ENCODE peak calls at places on chromosome 20, in four cellular contexts. T is stimulated activated CD4-positive, alpha-beta T cell treated with anti-CD3 and anti-CD28 coated beads, Interleukin-15, amount 100 ng/mL, for 48 hours; H is EL; P is left lobe of liver. S is an unnamed sample.
A peak's percentile ranks its signal among the peaks of the same experiment; 100 is the strongest.

GRCh38 chr20:54167909-54168872 is 5.6 kb downstream of the CYP24A1 start:
- DNase-seq in T (no peak), H (no peak), P (no peak), S (no peak)

GRCh38 chr20:63537525-63538203 is 488 bp upstream of the PTK6 start:
- DNase-seq in T (peak; percentile 93), H (peak; percentile 96), P (peak; percentile 97), S (peak; percentile 93)

GRCh38 chr20:9609892-9610502 is 95.6 kb downstream of the LAMP5 start:
- DNase-seq in T (peak; percentile 11), H (peak; percentile 69), P (no peak), S (peak; percentile 57)

GRCh38 chr20:17620371-17621228 is 50.7 kb downstream of the DSTN start:
- DNase-seq in T (no peak), H (no peak), P (no peak), S (no peak)

GRCh38 chr20:46377532-46377931 is 28.9 kb downstream of the ELMO2 start:
- DNase-seq in T (no peak), H (no peak), P (no peak), S (peak; percentile 70)

GRCh38 chr20:36102809-36103596 is 51.5 kb upstream of the EPB41L1 start:
- DNase-seq in T (no peak), H (no peak), P (no peak), S (no peak)

GRCh38 chr20:24100370-24101011 is 111.9 kb upstream of the GGTLC1 start:
- DNase-seq in T (peak; percentile 38), H (peak; percentile 31), P (no peak), S (peak; percentile 66)

GRCh38 chr20:62741191-62741676 is 32.6 kb downstream of the NTSR1 start:
- DNase-seq in T (no peak), H (peak; percentile 38), P (no peak), S (no peak)

GRCh38 chr20:33647603-33648395 is 14.3 kb upstream of the C20orf144 start:
- DNase-seq in T (no peak), H (peak; percentile 63), P (no peak), S (peak; percentile 66)

GRCh38 chr20:10619427-10619826 is 54.4 kb downstream of the JAG1 start:
- DNase-seq in T (no peak), H (peak; percentile 91), P (no peak), S (peak; percentile 94)

GRCh38 chr20:37627060-37627766 is 66.6 kb upstream of the CTNNBL1 start:
- DNase-seq in T (peak; percentile 8), H (peak; percentile 40), P (peak; percentile 49), S (peak; percentile 40)

GRCh38 chr20:11921326-11921725 is 3.6 kb downstream of the BTBD3 start:
- DNase-seq in T (no peak), H (no peak), P (no peak), S (no peak)

GRCh38 chr20:43682446-43682845 is 15.5 kb downstream of the MYBL2 start:
- DNase-seq in T (no peak), H (no peak), P (no peak), S (no peak)

GRCh38 chr20:47358672-47359532 is 2.4 kb upstream of the ZMYND8 start:
- DNase-seq in T (no peak), H (peak; percentile 95), P (peak; percentile 91), S (peak; percentile 81)

GRCh38 chr20:61630240-61630650 is 378.2 kb downstream of the CDH4 start:
- DNase-seq in T (no peak), H (no peak), P (no peak), S (no peak)

GRCh38 chr20:25308671-25309394 is 60.9 kb downstream of the PYGB start:
- DNase-seq in T (no peak), H (peak; percentile 88), P (no peak), S (no peak)

GRCh38 chr20:33675127-33675954 is 1.1 kb upstream of the NECAB3 start:
- DNase-seq in T (no peak), H (no peak), P (no peak), S (no peak)